ENCODE peak calls at places on chromosomes 4 and X, in five cellular contexts. One of them, this sample, is unnamed.

GRCh38 chr4:8084712-8085490 is 73.7 kb downstream of the ABLIM2 start:
- DNase-seq in neural crest cell: no peak
- DNase-seq in stomach: no peak
- DNase-seq in astrocyte of the hippocampus: no peak
- DNase-seq in NCI-H2171 treated with DMSO at 0.1 percent for 48 hours: peak; percentile 7
- DNase-seq in this sample: no peak

GRCh38 chrX:20263474-20263873 is 3.2 kb downstream of the RPS6KA3 start:
- DNase-seq in neural crest cell: no peak
- DNase-seq in stomach: no peak
- DNase-seq in astrocyte of the hippocampus: peak; percentile 14
- DNase-seq in NCI-H2171 treated with DMSO at 0.1 percent for 48 hours: no peak
- DNase-seq in this sample: no peak

GRCh38 chr4:76003015-76003414 is 4.3 kb downstream of the CXCL9 start:
- DNase-seq in neural crest cell: no peak
- DNase-seq in stomach: no peak
- DNase-seq in astrocyte of the hippocampus: no peak
- DNase-seq in NCI-H2171 treated with DMSO at 0.1 percent for 48 hours: no peak
- DNase-seq in this sample: no peak

GRCh38 chr4:146333187-146333894 is 119.0 kb downstream of the REELD1 start:
- DNase-seq in neural crest cell: no peak
- DNase-seq in stomach: no peak
- DNase-seq in astrocyte of the hippocampus: peak; percentile 79
- DNase-seq in NCI-H2171 treated with DMSO at 0.1 percent for 48 hours: no peak
- DNase-seq in this sample: no peak

GRCh38 chrX:65706041-65706828 is 38.8 kb downstream of the MSN start:
- DNase-seq in neural crest cell: no peak
- DNase-seq in stomach: no peak
- DNase-seq in astrocyte of the hippocampus: peak; percentile 77
- DNase-seq in NCI-H2171 treated with DMSO at 0.1 percent for 48 hours: no peak
- DNase-seq in this sample: peak; percentile 21

GRCh38 chr4:86015412-86016350 is 344.2 kb downstream of the MAPK10 start:
- DNase-seq in neural crest cell: no peak
- DNase-seq in stomach: no peak
- DNase-seq in astrocyte of the hippocampus: no peak
- DNase-seq in NCI-H2171 treated with DMSO at 0.1 percent for 48 hours: no peak
- DNase-seq in this sample: no peak

GRCh38 chr4:176266026-176266425 is 3.0 kb downstream of the ASB5 start:
- DNase-seq in neural crest cell: no peak
- DNase-seq in stomach: no peak
- DNase-seq in astrocyte of the hippocampus: no peak
- DNase-seq in NCI-H2171 treated with DMSO at 0.1 percent for 48 hours: no peak
- DNase-seq in this sample: no peak

GRCh38 chr4:1337376-1337831 is 9.6 kb upstream of the UVSSA start:
- DNase-seq in neural crest cell: no peak
- DNase-seq in stomach: peak; percentile 57
- DNase-seq in astrocyte of the hippocampus: no peak
- DNase-seq in NCI-H2171 treated with DMSO at 0.1 percent for 48 hours: no peak
- DNase-seq in this sample: no peak

GRCh38 chrX:39907964-39908616 is 189.7 kb downstream of the BCOR start:
- DNase-seq in neural crest cell: no peak
- DNase-seq in stomach: peak; percentile 52
- DNase-seq in astrocyte of the hippocampus: peak; percentile 92
- DNase-seq in NCI-H2171 treated with DMSO at 0.1 percent for 48 hours: no peak
- DNase-seq in this sample: no peak

GRCh38 chr4:109412805-109413204 is 20.8 kb upstream of the SEC24B start:
- DNase-seq in neural crest cell: no peak
- DNase-seq in stomach: no peak
- DNase-seq in astrocyte of the hippocampus: no peak
- DNase-seq in NCI-H2171 treated with DMSO at 0.1 percent for 48 hours: no peak
- DNase-seq in this sample: no peak

GRCh38 chrX:41655631-41656030 is 33.1 kb upstream of the GPR34 start:
- DNase-seq in neural crest cell: no peak
- DNase-seq in stomach: no peak
- DNase-seq in astrocyte of the hippocampus: peak; percentile 21
- DNase-seq in NCI-H2171 treated with DMSO at 0.1 percent for 48 hours: no peak
- DNase-seq in this sample: no peak

GRCh38 chr4:157121396-157121795 is 45.4 kb downstream of the GLRB start:
- DNase-seq in neural crest cell: no peak
- DNase-seq in stomach: no peak
- DNase-seq in astrocyte of the hippocampus: peak; percentile 1
- DNase-seq in NCI-H2171 treated with DMSO at 0.1 percent for 48 hours: no peak
- DNase-seq in this sample: no peak

GRCh38 chrX:125205918-125206665 is 113.6 kb upstream of the TEX13C start:
- DNase-seq in neural crest cell: peak; percentile 39
- DNase-seq in stomach: no peak
- DNase-seq in astrocyte of the hippocampus: peak; percentile 29
- DNase-seq in NCI-H2171 treated with DMSO at 0.1 percent for 48 hours: no peak
- DNase-seq in this sample: no peak

GRCh38 chrX:12441376-12442128 is 303.3 kb downstream of the FRMPD4 start:
- DNase-seq in neural crest cell: no peak
- DNase-seq in stomach: no peak
- DNase-seq in astrocyte of the hippocampus: peak; percentile 89
- DNase-seq in NCI-H2171 treated with DMSO at 0.1 percent for 48 hours: no peak
- DNase-seq in this sample: no peak

GRCh38 chr4:123352240-123352945 is 44.2 kb upstream of the SPRY1 start:
- DNase-seq in neural crest cell: no peak
- DNase-seq in stomach: no peak
- DNase-seq in astrocyte of the hippocampus: peak; percentile 95
- DNase-seq in NCI-H2171 treated with DMSO at 0.1 percent for 48 hours: no peak
- DNase-seq in this sample: no peak

GRCh38 chrX:20382518-20383291 is 116.0 kb upstream of the RPS6KA3 start:
- DNase-seq in neural crest cell: no peak
- DNase-seq in stomach: no peak
- DNase-seq in astrocyte of the hippocampus: no peak
- DNase-seq in NCI-H2171 treated with DMSO at 0.1 percent for 48 hours: no peak
- DNase-seq in this sample: no peak

GRCh38 chrX:866441-866990 is 235.9 kb downstream of the SHOX start:
- DNase-seq in neural crest cell: no peak
- DNase-seq in stomach: no peak
- DNase-seq in astrocyte of the hippocampus: no peak
- DNase-seq in NCI-H2171 treated with DMSO at 0.1 percent for 48 hours: no peak
- DNase-seq in this sample: no peak

GRCh38 chrX:120793098-120793497 is 82.6 kb downstream of the CT47B1 start:
- DNase-seq in neural crest cell: no peak
- DNase-seq in stomach: no peak
- DNase-seq in astrocyte of the hippocampus: no peak
- DNase-seq in NCI-H2171 treated with DMSO at 0.1 percent for 48 hours: no peak
- DNase-seq in this sample: no peak

GRCh38 chr4:83582289-83582756 is 46.4 kb downstream of the GPAT3 start:
- DNase-seq in neural crest cell: no peak
- DNase-seq in stomach: peak; percentile 54
- DNase-seq in astrocyte of the hippocampus: peak; percentile 87
- DNase-seq in NCI-H2171 treated with DMSO at 0.1 percent for 48 hours: peak; percentile 32
- DNase-seq in this sample: no peak